ENCODE peak calls at places on chromosome 21, in seven cellular contexts. G is tibial artery, W is endothelial cell of umbilical vein, Q is uterus, H is left lung, F is hepatocyte, Y is A549. U is an unnamed sample.

GRCh38 chr21:38037416-38037815 is 121.2 kb upstream of the KCNJ6 start:
- DNase-seq in W (peak), G (no peak), F (no peak), H (no peak), Y (peak), Q (no peak), U (no peak)

GRCh38 chr21:46284077-46284644 is 1.2 kb downstream of the MCM3AP start:
- DNase-seq in W (peak), Y (no peak), Q (no peak), F (no peak), H (no peak), G (no peak), U (no peak)

GRCh38 chr21:42863504-42863870 is 15.9 kb downstream of the WDR4 start:
- DNase-seq in G (no peak), W (no peak), Q (no peak), H (no peak), Y (no peak), F (no peak), U (no peak)

GRCh38 chr21:38343691-38344090 is 86.9 kb downstream of the KCNJ15 start:
- DNase-seq in G (peak), H (peak), Y (peak), W (peak), Q (no peak), F (peak), U (no peak)

GRCh38 chr21:28148400-28149064 is 844.1 kb downstream of the LTN1 start:
- DNase-seq in Y (no peak), G (no peak), Q (no peak), W (no peak), F (no peak), H (no peak), U (no peak)

GRCh38 chr21:44761011-44761729 is 40.5 kb downstream of the UBE2G2 start:
- DNase-seq in Y (no peak), Q (no peak), F (peak), W (no peak), G (peak), H (no peak), U (no peak)

GRCh38 chr21:39141502-39141901 is 41.7 kb downstream of the PSMG1 start:
- DNase-seq in G (no peak), W (no peak), F (no peak), Q (no peak), H (no peak), Y (no peak), U (no peak)

GRCh38 chr21:37896788-37897187 is 19.5 kb downstream of the KCNJ6 start:
- DNase-seq in Q (no peak), W (no peak), G (no peak), H (no peak), F (no peak), Y (no peak), U (no peak)

GRCh38 chr21:31182231-31183129 is 144.2 kb upstream of the KRTAP19-8 start:
- DNase-seq in H (no peak), F (no peak), Q (no peak), Y (no peak), G (no peak), W (no peak), U (no peak)

GRCh38 chr21:46055863-46056281 is 42.0 kb upstream of the COL6A2 start:
- DNase-seq in F (no peak), Y (no peak), W (no peak), Q (peak), H (no peak), G (no peak), U (no peak)

GRCh38 chr21:36207577-36208320 is 51.1 kb downstream of the DOP1B start:
- DNase-seq in W (peak), H (no peak), F (no peak), Y (no peak), G (no peak), Q (no peak), U (no peak)

GRCh38 chr21:27645285-27645684 is 678.4 kb upstream of the ADAMTS5 start:
- DNase-seq in G (no peak), Y (no peak), W (no peak), F (no peak), Q (no peak), H (no peak), U (no peak)

GRCh38 chr21:26412831-26413329 is 160.2 kb downstream of the CYYR1 start:
- DNase-seq in H (no peak), Q (no peak), Y (no peak), F (no peak), W (no peak), G (no peak), U (no peak)

GRCh38 chr21:33666153-33666552 is 23.9 kb downstream of the ITSN1 start:
- DNase-seq in Q (no peak), H (no peak), F (no peak), G (no peak), Y (no peak), W (no peak), U (no peak)

GRCh38 chr21:45378258-45378966 is 26.6 kb upstream of the COL18A1 start:
- DNase-seq in Y (peak), H (peak), W (peak), Q (peak), F (peak), G (peak), U (peak)

GRCh38 chr21:23045955-23046354 is 2047.7 kb downstream of the NCAM2 start:
- DNase-seq in W (no peak), Y (no peak), Q (no peak), H (no peak), G (no peak), F (no peak), U (no peak)

GRCh38 chr21:31184462-31184861 is 146.2 kb upstream of the KRTAP19-8 start:
- DNase-seq in G (no peak), H (no peak), F (no peak), Q (no peak), W (no peak), Y (no peak), U (no peak)

GRCh38 chr21:21688877-21689276 is 690.7 kb downstream of the NCAM2 start:
- DNase-seq in Q (no peak), Y (no peak), F (peak), W (no peak), H (no peak), G (no peak), U (peak)

GRCh38 chr21:27647401-27647800 is 680.5 kb upstream of the ADAMTS5 start:
- DNase-seq in F (no peak), Q (no peak), G (no peak), W (peak), H (no peak), Y (no peak), U (no peak)

GRCh38 chr21:43921979-43922945 is 57.2 kb downstream of the AGPAT3 start:
- DNase-seq in Y (no peak), H (no peak), F (no peak), W (no peak), Q (no peak), G (no peak), U (no peak)

GRCh38 chr21:33023574-33024277 is 2.0 kb upstream of the OLIG2 start:
- DNase-seq in Q (no peak), W (no peak), H (no peak), F (no peak), Y (no peak), G (no peak), U (no peak)

GRCh38 chr21:14741237-14741636 is 195.1 kb upstream of the SAMSN1 start:
- DNase-seq in Q (no peak), G (no peak), F (peak), W (no peak), H (no peak), Y (no peak), U (no peak)

GRCh38 chr21:25831300-25831699 is 96.5 kb downstream of the GABPA start:
- DNase-seq in W (no peak), Q (no peak), F (no peak), Y (no peak), G (no peak), H (no peak), U (no peak)

GRCh38 chr21:38942617-38943245 is 137.0 kb downstream of the ETS2 start:
- DNase-seq in W (no peak), Y (no peak), Q (no peak), F (no peak), H (no peak), G (no peak), U (no peak)

GRCh38 chr21:45404726-45405270 is at the start of gene COL18A1:
- DNase-seq in F (peak), W (peak), G (no peak), H (peak), Q (peak), Y (peak), U (peak)

GRCh38 chr21:39441502-39442475 is 3.8 kb downstream of the LCA5L start:
- DNase-seq in W (peak), F (peak), H (no peak), Y (peak), G (no peak), Q (no peak), U (peak)

GRCh38 chr21:46092026-46092764 is 5.7 kb upstream of the COL6A2 start:
- DNase-seq in F (peak), H (peak), Q (peak), G (peak), Y (no peak), W (no peak), U (no peak)

GRCh38 chr21:23955130-23955873 is 1652.0 kb downstream of the MRPL39 start:
- DNase-seq in G (no peak), Q (no peak), F (no peak), W (no peak), H (no peak), Y (no peak), U (no peak)

GRCh38 chr21:33299181-33299752 is 25.5 kb upstream of the IFNAR1 start:
- DNase-seq in F (no peak), H (no peak), G (no peak), W (no peak), Q (no peak), Y (no peak), U (no peak)

GRCh38 chr21:38858429-38859205 is 52.9 kb downstream of the ETS2 start:
- DNase-seq in F (no peak), G (no peak), Y (no peak), W (no peak), Q (no peak), H (no peak), U (no peak)

GRCh38 chr21:44090332-44090731 is 16.9 kb upstream of the PWP2 start:
- DNase-seq in W (no peak), Y (no peak), Q (no peak), H (no peak), G (no peak), F (no peak), U (no peak)

GRCh38 chr21:45278156-45278911 is 9.4 kb downstream of the POFUT2 start:
- DNase-seq in H (peak), G (peak), W (no peak), Q (peak), F (no peak), Y (no peak), U (no peak)

GRCh38 chr21:45347048-45347711 is 57.8 kb upstream of the COL18A1 start:
- DNase-seq in F (no peak), W (no peak), Q (no peak), G (no peak), Y (no peak), H (no peak), U (no peak)

GRCh38 chr21:15289896-15290841 is 225.4 kb upstream of the NRIP1 start:
- DNase-seq in F (peak), W (no peak), G (no peak), Y (no peak), Q (no peak), H (peak), U (peak)

GRCh38 chr21:15199940-15200339 is 135.1 kb upstream of the NRIP1 start:
- DNase-seq in W (no peak), Y (no peak), F (no peak), H (no peak), Q (no peak), G (no peak), U (no peak)

GRCh38 chr21:41668686-41669532 is 97.9 kb downstream of the RIPK4 start:
- DNase-seq in Y (no peak), G (no peak), H (no peak), F (no peak), W (no peak), Q (no peak), U (no peak)
- H3K4me3 ChIP-seq in Y (no peak), G (no peak), H (no peak), F (no peak), W (no peak), Q (no peak), U (no peak)

DNA sequence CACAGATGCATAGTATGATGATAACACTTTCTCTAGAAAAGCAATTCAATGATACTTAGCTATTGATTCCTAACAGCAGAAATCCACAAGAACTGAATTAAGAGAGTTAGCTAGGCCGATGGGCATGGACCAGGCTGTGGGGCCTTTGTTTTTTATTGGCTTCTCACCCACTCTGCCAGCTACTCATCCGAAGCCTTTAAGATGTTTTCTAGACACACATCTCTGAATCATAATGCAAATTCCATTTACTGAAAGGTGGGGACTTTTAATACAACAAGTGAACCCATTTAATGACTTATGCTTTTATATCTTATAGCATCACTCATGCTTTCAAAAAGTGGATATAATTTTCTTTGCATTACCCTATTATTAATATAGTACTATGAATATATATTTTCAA is 170.2 kb downstream of the RUNX1 start:
- DNase-seq in H (no peak), Q (no peak), F (no peak), G (no peak), W (no peak), Y (no peak), U (no peak)
- H3K27ac ChIP-seq in H (peak), Q (no peak), F (peak), G (no peak), W (no peak), Y (peak), U (no peak)

GRCh38 chr21:29538115-29538514 is 239.4 kb downstream of the BACH1 start:
- DNase-seq in F (no peak), H (no peak), Q (no peak), G (no peak), W (no peak), Y (no peak), U (no peak)
- TF ChIP-seq CTCF in F (no peak), H (no peak), Q (no peak), G (no peak), W (no peak), Y (no peak), U (no peak)

DNA sequence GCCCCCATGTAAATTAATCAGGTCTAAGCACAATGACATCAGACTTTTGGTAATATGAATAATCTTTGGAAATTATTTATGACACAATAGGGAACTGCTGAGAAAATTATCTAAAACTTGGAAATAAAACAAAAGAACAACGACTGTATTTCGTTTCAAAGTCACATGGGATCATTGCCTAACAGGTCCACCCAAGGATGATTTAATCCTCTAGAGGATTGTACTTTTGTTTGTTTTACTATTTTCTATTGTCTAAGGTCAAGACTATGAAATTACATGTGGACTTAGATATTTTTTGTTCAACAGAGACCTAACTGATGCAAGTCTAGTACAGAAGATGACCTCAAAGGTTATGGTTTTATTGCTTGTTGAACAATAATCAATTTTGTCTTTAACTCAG is 312.2 kb downstream of the BACH1 start:
- DNase-seq in G (no peak), Y (no peak), H (no peak), W (no peak), Q (no peak), F (no peak), U (no peak)
- H3K4me3 ChIP-seq in G (no peak), Y (no peak), H (no peak), W (no peak), Q (no peak), F (no peak), U (no peak)

U was measured in A673.